ENCODE peak calls at places on chromosomes 7 and 10, in eight cellular contexts. One of them, this sample, is unnamed.
A peak's percentile ranks its signal among the peaks of the same experiment; 100 is the strongest.

GRCh38 chr7:93715234-93715633 is 140.7 kb upstream of the CALCR start:
- DNase-seq in foreskin fibroblast: peak; percentile 71
- DNase-seq in A549: peak; percentile 74
- DNase-seq in hypothalamus: peak; percentile 3
- DNase-seq in ureter: no peak
- DNase-seq in stimulated activated CD8-positive, alpha-beta memory T cell treated with anti-CD3 and anti-CD28 coated beads, Interleukin-15, amount 100 ng/mL, for 24 hours: no peak
- DNase-seq in HuH-7: peak; percentile 12
- DNase-seq in GM12892: no peak
- DNase-seq in this sample: no peak

GRCh38 chr7:348480-348844 is 58.5 kb downstream of the FOXL3 start:
- DNase-seq in HuH-7: no peak
- DNase-seq in GM12892: no peak
- DNase-seq in A549: no peak
- DNase-seq in ureter: no peak
- DNase-seq in hypothalamus: no peak
- DNase-seq in stimulated activated CD8-positive, alpha-beta memory T cell treated with anti-CD3 and anti-CD28 coated beads, Interleukin-15, amount 100 ng/mL, for 24 hours: no peak
- DNase-seq in foreskin fibroblast: no peak
- DNase-seq in this sample: no peak

GRCh38 chr10:60753817-60754216 is 24.5 kb upstream of the CDK1 start:
- DNase-seq in HuH-7: no peak
- DNase-seq in GM12892: no peak
- DNase-seq in stimulated activated CD8-positive, alpha-beta memory T cell treated with anti-CD3 and anti-CD28 coated beads, Interleukin-15, amount 100 ng/mL, for 24 hours: no peak
- DNase-seq in A549: no peak
- DNase-seq in foreskin fibroblast: no peak
- DNase-seq in hypothalamus: no peak
- DNase-seq in ureter: no peak
- DNase-seq in this sample: no peak

GRCh38 chr7:80548790-80549530 is 37.1 kb upstream of the GNAT3 start:
- DNase-seq in HuH-7: no peak
- DNase-seq in stimulated activated CD8-positive, alpha-beta memory T cell treated with anti-CD3 and anti-CD28 coated beads, Interleukin-15, amount 100 ng/mL, for 24 hours: no peak
- DNase-seq in A549: no peak
- DNase-seq in ureter: no peak
- DNase-seq in hypothalamus: no peak
- DNase-seq in GM12892: no peak
- DNase-seq in foreskin fibroblast: peak; percentile 52
- DNase-seq in this sample: no peak

GRCh38 chr10:124462348-124462695 is 699 bp downstream of the LHPP start:
- DNase-seq in hypothalamus: no peak
- DNase-seq in stimulated activated CD8-positive, alpha-beta memory T cell treated with anti-CD3 and anti-CD28 coated beads, Interleukin-15, amount 100 ng/mL, for 24 hours: no peak
- DNase-seq in HuH-7: no peak
- DNase-seq in GM12892: no peak
- DNase-seq in foreskin fibroblast: no peak
- DNase-seq in ureter: no peak
- DNase-seq in A549: no peak
- DNase-seq in this sample: no peak

GRCh38 chr7:95472521-95473160 is 13.1 kb upstream of the ASB4 start:
- DNase-seq in hypothalamus: peak; percentile 4
- DNase-seq in A549: no peak
- DNase-seq in GM12892: no peak
- DNase-seq in foreskin fibroblast: peak; percentile 58
- DNase-seq in stimulated activated CD8-positive, alpha-beta memory T cell treated with anti-CD3 and anti-CD28 coated beads, Interleukin-15, amount 100 ng/mL, for 24 hours: no peak
- DNase-seq in ureter: no peak
- DNase-seq in HuH-7: no peak
- DNase-seq in this sample: no peak

GRCh38 chr10:1364151-1364910 is 308.1 kb downstream of the WDR37 start:
- DNase-seq in hypothalamus: no peak
- DNase-seq in A549: no peak
- DNase-seq in GM12892: no peak
- DNase-seq in stimulated activated CD8-positive, alpha-beta memory T cell treated with anti-CD3 and anti-CD28 coated beads, Interleukin-15, amount 100 ng/mL, for 24 hours: no peak
- DNase-seq in HuH-7: no peak
- DNase-seq in foreskin fibroblast: no peak
- DNase-seq in ureter: no peak
- DNase-seq in this sample: no peak

GRCh38 chr7:23356726-23357125 is 57.6 kb downstream of the MALSU1 start:
- DNase-seq in hypothalamus: no peak
- DNase-seq in GM12892: no peak
- DNase-seq in foreskin fibroblast: peak; percentile 49
- DNase-seq in stimulated activated CD8-positive, alpha-beta memory T cell treated with anti-CD3 and anti-CD28 coated beads, Interleukin-15, amount 100 ng/mL, for 24 hours: no peak
- DNase-seq in A549: no peak
- DNase-seq in ureter: no peak
- DNase-seq in HuH-7: no peak
- DNase-seq in this sample: no peak

GRCh38 chr10:17784701-17785100 is 24.4 kb upstream of the MRC1 start:
- DNase-seq in GM12892: no peak
- DNase-seq in ureter: no peak
- DNase-seq in stimulated activated CD8-positive, alpha-beta memory T cell treated with anti-CD3 and anti-CD28 coated beads, Interleukin-15, amount 100 ng/mL, for 24 hours: no peak
- DNase-seq in hypothalamus: no peak
- DNase-seq in HuH-7: no peak
- DNase-seq in A549: no peak
- DNase-seq in foreskin fibroblast: peak; percentile 80
- DNase-seq in this sample: no peak

GRCh38 chr7:113730309-113730955 is 188.4 kb downstream of the PPP1R3A start:
- DNase-seq in foreskin fibroblast: peak; percentile 68
- DNase-seq in ureter: no peak
- DNase-seq in hypothalamus: no peak
- DNase-seq in GM12892: no peak
- DNase-seq in A549: no peak
- DNase-seq in HuH-7: no peak
- DNase-seq in stimulated activated CD8-positive, alpha-beta memory T cell treated with anti-CD3 and anti-CD28 coated beads, Interleukin-15, amount 100 ng/mL, for 24 hours: no peak
- DNase-seq in this sample: no peak

GRCh38 chr7:101303102-101303701 is 18.4 kb downstream of the IFT22 start:
- DNase-seq in A549: no peak
- DNase-seq in GM12892: no peak
- DNase-seq in ureter: no peak
- DNase-seq in HuH-7: no peak
- DNase-seq in foreskin fibroblast: no peak
- DNase-seq in hypothalamus: no peak
- DNase-seq in stimulated activated CD8-positive, alpha-beta memory T cell treated with anti-CD3 and anti-CD28 coated beads, Interleukin-15, amount 100 ng/mL, for 24 hours: no peak
- DNase-seq in this sample: no peak

GRCh38 chr10:129467346-129468119 is 492 bp downstream of the MGMT start:
- DNase-seq in A549: no peak
- DNase-seq in GM12892: no peak
- DNase-seq in foreskin fibroblast: peak; percentile 26
- DNase-seq in ureter: peak; percentile 53
- DNase-seq in hypothalamus: no peak
- DNase-seq in stimulated activated CD8-positive, alpha-beta memory T cell treated with anti-CD3 and anti-CD28 coated beads, Interleukin-15, amount 100 ng/mL, for 24 hours: no peak
- DNase-seq in HuH-7: peak; percentile 57
- DNase-seq in this sample: no peak

GRCh38 chr7:150879345-150879744 is 27.0 kb downstream of the AOC1 start:
- DNase-seq in stimulated activated CD8-positive, alpha-beta memory T cell treated with anti-CD3 and anti-CD28 coated beads, Interleukin-15, amount 100 ng/mL, for 24 hours: no peak
- DNase-seq in HuH-7: no peak
- DNase-seq in hypothalamus: no peak
- DNase-seq in GM12892: no peak
- DNase-seq in A549: no peak
- DNase-seq in ureter: no peak
- DNase-seq in foreskin fibroblast: no peak
- DNase-seq in this sample: no peak

GRCh38 chr7:41880107-41880506 is 177.2 kb upstream of the INHBA start:
- DNase-seq in HuH-7: no peak
- DNase-seq in hypothalamus: no peak
- DNase-seq in ureter: no peak
- DNase-seq in A549: no peak
- DNase-seq in GM12892: no peak
- DNase-seq in foreskin fibroblast: peak; percentile 65
- DNase-seq in stimulated activated CD8-positive, alpha-beta memory T cell treated with anti-CD3 and anti-CD28 coated beads, Interleukin-15, amount 100 ng/mL, for 24 hours: no peak
- DNase-seq in this sample: no peak

This sample was measured in stimulated activated effector memory CD8-positive, alpha-beta T cell treated with anti-CD3 and anti-CD28 coated beads, Interleukin-12 subunit alpha, Interleukin-12 subunit beta, amount 100 ng/mL, for 72 hours.